ENCODE peak calls at places on chromosome 14, in four cellular contexts. U is foreskin fibroblast, C is PC-3, D is neural crest cell. B is an unnamed sample.

GRCh38 chr14:82067221-82067620 is 533.6 kb upstream of the SEL1L start:
- DNase-seq in U (no peak), C (no peak), D (no peak), B (no peak)

GRCh38 chr14:50036211-50036610 is 80.2 kb downstream of the VCPKMT start:
- DNase-seq in C (no peak), U (no peak), D (no peak), B (no peak)

GRCh38 chr14:61326149-61326548 is 4.8 kb downstream of the PRKCH start:
- DNase-seq in D (no peak), U (no peak), C (no peak), B (no peak)

GRCh38 chr14:103198429-103199140 is 75.3 kb downstream of the TNFAIP2 start:
- DNase-seq in C (peak; percentile 31), D (no peak), U (peak; percentile 74), B (no peak)

GRCh38 chr14:69328765-69329164 is 68.8 kb downstream of the GALNT16 start:
- DNase-seq in D (no peak), U (no peak), C (no peak), B (no peak)

GRCh38 chr14:99381688-99382060 is 99.0 kb downstream of the SETD3 start:
- DNase-seq in D (no peak), C (no peak), U (no peak), B (no peak)

GRCh38 chr14:68359862-68360552 is 432.9 kb downstream of the ZFP36L1 start:
- DNase-seq in U (peak; percentile 34), C (peak; percentile 28), D (no peak), B (no peak)

GRCh38 chr14:33567003-33567735 is 383.7 kb downstream of the EGLN3 start:
- DNase-seq in C (peak; percentile 21), U (peak; percentile 13), D (no peak), B (no peak)

GRCh38 chr14:89915114-89915878 is 39.2 kb downstream of the EFCAB11 start:
- DNase-seq in U (peak; percentile 84), D (peak; percentile 58), C (peak; percentile 86), B (peak; percentile 66)

GRCh38 chr14:100617715-100618693 is 30.8 kb upstream of the BEGAIN start:
- DNase-seq in C (no peak), D (no peak), U (no peak), B (peak; percentile 59)

GRCh38 chr14:105207460-105207901 is 26.4 kb upstream of the NUDT14 start:
- DNase-seq in U (peak; percentile 24), D (no peak), C (no peak), B (no peak)

GRCh38 chr14:68147331-68147730 is 327.8 kb downstream of the RAD51B start:
- DNase-seq in C (peak; percentile 21), U (peak; percentile 48), D (no peak), B (no peak)

GRCh38 chr14:64784006-64784405 is 79.8 kb downstream of the PLEKHG3 start:
- DNase-seq in C (no peak), U (no peak), D (no peak), B (no peak)

GRCh38 chr14:55133416-55133815 is 4.4 kb downstream of the LGALS3 start:
- DNase-seq in U (peak; percentile 45), C (no peak), D (no peak), B (no peak)

GRCh38 chr14:31556191-31556590 is 5.0 kb upstream of the NUBPL start:
- DNase-seq in U (no peak), D (no peak), C (no peak), B (no peak)

GRCh38 chr14:60964901-60965300 is 16.0 kb downstream of the TRMT5 start:
- DNase-seq in D (no peak), C (peak; percentile 38), U (peak; percentile 54), B (no peak)

GRCh38 chr14:94132285-94132887 is 3.0 kb upstream of the IFI27L2 start:
- DNase-seq in C (peak; percentile 78), D (peak; percentile 57), U (peak; percentile 85), B (no peak)

GRCh38 chr14:53640695-53641094 is 315.9 kb downstream of the BMP4 start:
- DNase-seq in C (peak; percentile 26), U (peak; percentile 73), D (no peak), B (no peak)

GRCh38 chr14:63747836-63748235 is 20.0 kb upstream of the SGPP1 start:
- DNase-seq in C (no peak), U (no peak), D (no peak), B (no peak)

GRCh38 chr14:93115920-93116675 is at the start of gene ITPK1:
- DNase-seq in U (peak; percentile 78), C (peak; percentile 71), D (peak; percentile 52), B (no peak)
- TF ChIP-seq CTCF in U (no peak), C (no peak), D (peak; percentile 58), B (no peak)

GRCh38 chr14:71166434-71166833 is 259.2 kb downstream of the PCNX1 start:
- DNase-seq in C (peak; percentile 79), U (peak; percentile 79), D (no peak), B (no peak)
- TF ChIP-seq CTCF in C (peak; percentile 80), U (peak; percentile 93), D (peak; percentile 50), B (peak; percentile 51)

GRCh38 chr14:75711134-75711795 is 50.2 kb downstream of the TTLL5 start:
- DNase-seq in U (peak; percentile 77), D (peak; percentile 4), C (peak; percentile 74), B (no peak)
- TF ChIP-seq CTCF in U (peak; percentile 91), D (peak; percentile 74), C (peak; percentile 96), B (peak; percentile 71)

GRCh38 chr14:59004012-59004411 is 184.5 kb upstream of the DAAM1 start:
- DNase-seq in C (peak; percentile 30), D (no peak), U (peak; percentile 8), B (no peak)
- TF ChIP-seq CTCF in C (peak; percentile 51), D (no peak), U (peak; percentile 25), B (no peak)